ENCODE peak calls at places on chromosomes 11 and 22, in five cellular contexts. E, F, Z, D and I are unnamed samples.

GRCh38 chr11:83187463-83187862 is 6.0 kb upstream of the ANKRD42 start:
- DNase-seq in E (no peak), F (no peak), Z (no peak), D (no peak), I (no peak)

GRCh38 chr11:68525930-68526329 is 65.4 kb downstream of the PPP6R3 start:
- DNase-seq in E (no peak), F (no peak), Z (peak; percentile 64), D (peak; percentile 39), I (no peak)

GRCh38 chr11:134275534-134276395 is at the start of gene GLB1L3:
- DNase-seq in E (no peak), F (peak; percentile 52), Z (no peak), D (peak; percentile 31), I (no peak)

GRCh38 chr22:31838917-31839316 is 85.1 kb downstream of the DEPDC5 start:
- DNase-seq in E (no peak), F (no peak), Z (no peak), D (no peak), I (no peak)

GRCh38 chr22:43733138-43733537 is 79.0 kb downstream of the EFCAB6 start:
- DNase-seq in E (no peak), F (no peak), Z (no peak), D (no peak), I (no peak)

GRCh38 chr11:17734986-17735822 is 623 bp downstream of the KCNC1 start:
- DNase-seq in E (no peak), F (no peak), Z (no peak), D (peak; percentile 73), I (no peak)

GRCh38 chr11:23021287-23021863 is 161.1 kb upstream of the CCDC179 start:
- DNase-seq in E (no peak), F (no peak), Z (peak; percentile 12), D (peak; percentile 54), I (no peak)

GRCh38 chr11:66727282-66727882 is 1.6 kb downstream of the SPTBN2 start:
- DNase-seq in E (no peak), F (peak; percentile 7), Z (no peak), D (peak; percentile 28), I (no peak)

GRCh38 chr11:116234989-116235567 is 537.7 kb downstream of the BUD13 start:
- DNase-seq in E (no peak), F (no peak), Z (no peak), D (no peak), I (no peak)

GRCh38 chr11:127106938-127107337 is 106.4 kb upstream of the KIRREL3 start:
- DNase-seq in E (peak; percentile 82), F (no peak), Z (no peak), D (no peak), I (no peak)

GRCh38 chr11:69562816-69563215 is 78.1 kb upstream of the CCND1 start:
- DNase-seq in E (no peak), F (no peak), Z (no peak), D (no peak), I (no peak)

GRCh38 chr11:19368726-19369364 is 128.1 kb upstream of the E2F8 start:
- DNase-seq in E (no peak), F (no peak), Z (no peak), D (peak; percentile 41), I (no peak)

GRCh38 chr11:26777276-26777939 is 55.5 kb upstream of the SLC5A12 start:
- DNase-seq in E (no peak), F (no peak), Z (no peak), D (no peak), I (no peak)

GRCh38 chr22:37801946-37802309 is 5.8 kb upstream of the GCAT start:
- DNase-seq in E (no peak), F (no peak), Z (no peak), D (no peak), I (no peak)

GRCh38 chr11:61142424-61142823 is 18.8 kb downstream of the VPS37C start:
- DNase-seq in E (no peak), F (no peak), Z (no peak), D (peak; percentile 49), I (no peak)